ENCODE peak calls at places on chromosomes 7 and 10, in four cellular contexts. M, A, Y and L are unnamed samples.

GRCh38 chr7:16062269-16062668 is 359.1 kb downstream of the CRPPA start:
- DNase-seq in Y (no peak), M (no peak), A (no peak), L (no peak)

GRCh38 chr10:127564644-127565043 is 15.5 kb downstream of the NPS start:
- DNase-seq in M (no peak), A (no peak), Y (no peak), L (no peak)

GRCh38 chr7:39650676-39651075 is 27.3 kb downstream of the RALA start:
- DNase-seq in M (no peak), Y (no peak), A (no peak), L (no peak)

GRCh38 chr7:80453699-80454340 is 58.0 kb downstream of the GNAT3 start:
- DNase-seq in M (no peak), A (no peak), Y (peak), L (no peak)

GRCh38 chr7:135930565-135931423 is 46.4 kb downstream of the MTPN start:
- DNase-seq in Y (peak), M (no peak), A (no peak), L (no peak)

GRCh38 chr10:73247509-73248258 is 629 bp upstream of the DNAJC9 start:
- DNase-seq in A (no peak), Y (no peak), M (no peak), L (no peak)

GRCh38 chr10:103808784-103809183 is 46.6 kb downstream of the SH3PXD2A start:
- DNase-seq in M (no peak), Y (no peak), A (no peak), L (no peak)

GRCh38 chr10:103929396-103929921 is 11.5 kb upstream of the STN1 start:
- DNase-seq in A (no peak), Y (no peak), M (no peak), L (no peak)

GRCh38 chr10:21519981-21520436 is 5.5 kb downstream of the SKIDA1 start:
- DNase-seq in A (no peak), Y (peak), M (no peak), L (no peak)

GRCh38 chr10:6528198-6528950 is 51.7 kb downstream of the PRKCQ start:
- DNase-seq in A (no peak), Y (no peak), M (no peak), L (no peak)

GRCh38 chr7:7869036-7869435 is 99.6 kb upstream of the GLCCI1 start:
- DNase-seq in A (no peak), M (no peak), Y (no peak), L (no peak)

GRCh38 chr10:19651549-19651948 is 164.7 kb upstream of the PLXDC2 start:
- DNase-seq in M (no peak), A (no peak), Y (no peak), L (no peak)

GRCh38 chr7:133358728-133359127 is 105.8 kb downstream of the EXOC4 start:
- DNase-seq in Y (no peak), M (no peak), A (no peak), L (no peak)

GRCh38 chr7:155344270-155344617 is 46.6 kb downstream of the INSIG1 start:
- DNase-seq in Y (no peak), A (no peak), M (no peak), L (no peak)

GRCh38 chr7:103343758-103344452 is 662 bp downstream of the DNAJC2 start:
- DNase-seq in M (no peak), A (no peak), Y (peak), L (no peak)

GRCh38 chr10:132534348-132535064 is 3.1 kb upstream of the INPP5A start:
- DNase-seq in M (no peak), A (no peak), Y (no peak), L (no peak)

GRCh38 chr10:1394155-1394912 is 338.1 kb downstream of the WDR37 start:
- DNase-seq in A (no peak), Y (no peak), M (no peak), L (no peak)

GRCh38 chr7:116258734-116259133 is 48.4 kb downstream of the TES start:
- DNase-seq in Y (peak), M (no peak), A (no peak), L (peak)

GRCh38 chr7:105352018-105352612 is 36.6 kb downstream of the SRPK2 start:
- DNase-seq in Y (no peak), M (peak), A (no peak), L (peak)

GRCh38 chr10:101495324-101495925 is 92.6 kb downstream of the POLL start:
- DNase-seq in A (no peak), Y (peak), M (no peak), L (no peak)

GRCh38 chr7:143345428-143345900 is 17.0 kb downstream of the FAM131B start:
- DNase-seq in A (peak), M (peak), Y (peak), L (peak)

GRCh38 chr7:41942468-41943097 is 239.7 kb upstream of the INHBA start:
- DNase-seq in A (no peak), M (no peak), Y (peak), L (no peak)

GRCh38 chr7:4742051-4742573 is 33.3 kb upstream of the AP5Z1 start:
- DNase-seq in M (no peak), A (no peak), Y (peak), L (no peak)

GRCh38 chr10:124532106-124532641 is 70.6 kb downstream of the LHPP start:
- DNase-seq in Y (peak), A (no peak), M (no peak), L (no peak)

GRCh38 chr7:44056681-44057080 is 8.7 kb downstream of the PGAM2 start:
- DNase-seq in M (no peak), A (no peak), Y (no peak), L (no peak)

GRCh38 chr7:50832744-50833143 is 50.0 kb upstream of the GRB10 start:
- DNase-seq in Y (peak), M (peak), A (no peak), L (no peak)

GRCh38 chr7:54788664-54789063 is 29.7 kb upstream of the SEC61G start:
- DNase-seq in Y (peak), A (no peak), M (peak), L (no peak)

GRCh38 chr10:74293686-74294365 is 142.8 kb downstream of the ADK start:
- DNase-seq in A (no peak), Y (peak), M (no peak), L (no peak)

GRCh38 chr10:52663161-52663560 is 109.4 kb downstream of the MBL2 start:
- DNase-seq in M (no peak), Y (no peak), A (no peak), L (no peak)

GRCh38 chr10:729213-729612 is 39.7 kb upstream of the DIP2C start:
- DNase-seq in M (no peak), A (no peak), Y (no peak), L (no peak)

GRCh38 chr7:158025651-158026600 is 561.7 kb downstream of the PTPRN2 start:
- DNase-seq in Y (no peak), A (no peak), M (no peak), L (no peak)